ENCODE peak calls at places on chromosome 7, in four cellular contexts. T is kidney, U is memory B cell, J is T-helper 1 cell. V is an unnamed sample.

GRCh38 chr7:93092757-93093370 is 24.9 kb downstream of the SAMD9 start:
- DNase-seq in T (no peak), J (no peak), U (no peak), V (no peak)

GRCh38 chr7:19984231-19984632 is 210.8 kb upstream of the TMEM196 start:
- DNase-seq in J (no peak), T (peak; percentile 37), U (no peak), V (no peak)

GRCh38 chr7:23759556-23760391 is 49.8 kb downstream of the STK31 start:
- DNase-seq in U (no peak), J (no peak), T (no peak), V (no peak)

GRCh38 chr7:16918288-16918895 is 36.6 kb upstream of the AGR3 start:
- DNase-seq in T (no peak), U (peak; percentile 26), J (no peak), V (no peak)

GRCh38 chr7:80403686-80404241 is 108.1 kb downstream of the GNAT3 start:
- DNase-seq in T (no peak), J (no peak), U (no peak), V (no peak)

GRCh38 chr7:5248201-5248885 is 34.4 kb upstream of the SLC29A4 start:
- DNase-seq in T (peak; percentile 91), U (no peak), J (no peak), V (peak; percentile 89)

GRCh38 chr7:87833130-87833529 is 43.0 kb downstream of the SLC25A40 start:
- DNase-seq in U (no peak), J (no peak), T (no peak), V (no peak)

GRCh38 chr7:79414910-79415309 is 38.6 kb downstream of the MAGI2 start:
- DNase-seq in J (no peak), T (no peak), U (no peak), V (no peak)

GRCh38 chr7:98211221-98211675 is at the start of gene BHLHA15:
- DNase-seq in J (no peak), U (no peak), T (peak; percentile 84), V (peak; percentile 78)